ENCODE peak calls at places on chromosomes 7 and 10, in nine cellular contexts. L, M, Y, Z, K, G, T, I and Q are unnamed samples.

GRCh38 chr7:151844080-151844827 is 32.7 kb downstream of the PRKAG2 start:
- DNase-seq in L (peak), M (peak), Y (peak), Z (no peak), K (no peak), G (peak), T (no peak), I (peak), Q (peak)

GRCh38 chr10:29243750-29244149 is 45.1 kb upstream of the LYZL1 start:
- DNase-seq in L (no peak), M (no peak), Y (peak), Z (no peak), K (no peak), G (peak), T (no peak), I (peak), Q (peak)

GRCh38 chr7:151410405-151411390 is 860 bp upstream of the WDR86 start:
- DNase-seq in L (no peak), M (no peak), Y (no peak), Z (no peak), K (no peak), G (no peak), T (no peak), I (no peak), Q (no peak)

GRCh38 chr10:118238573-118239240 is 103.4 kb downstream of the FAM204A start:
- DNase-seq in L (no peak), M (peak), Y (peak), Z (no peak), K (no peak), G (peak), T (no peak), I (no peak), Q (peak)

GRCh38 chr7:132077986-132078385 is 498.3 kb downstream of the PLXNA4 start:
- DNase-seq in L (no peak), M (no peak), Y (no peak), Z (no peak), K (no peak), G (peak), T (no peak), I (no peak), Q (no peak)

GRCh38 chr10:971150-971542 is 17.1 kb upstream of the GTPBP4 start:
- DNase-seq in L (peak), M (peak), Y (no peak), Z (no peak), K (no peak), G (peak), T (no peak), I (no peak), Q (no peak)

GRCh38 chr10:74967850-74968620 is 141.6 kb downstream of the KAT6B start:
- DNase-seq in L (no peak), M (no peak), Y (peak), Z (no peak), K (no peak), G (peak), T (no peak), I (no peak), Q (no peak)

GRCh38 chr10:124200011-124200410 is 106.6 kb upstream of the CHST15 start:
- DNase-seq in L (no peak), M (no peak), Y (no peak), Z (no peak), K (no peak), G (no peak), T (no peak), I (no peak), Q (no peak)

GRCh38 chr10:14604181-14605142 is 170.2 kb downstream of the FAM107B start:
- DNase-seq in L (peak), M (peak), Y (peak), Z (peak), K (peak), G (peak), T (peak), I (peak), Q (peak)

GRCh38 chr10:49162761-49163160 is 25.4 kb downstream of the TMEM273 start:
- DNase-seq in L (no peak), M (no peak), Y (no peak), Z (no peak), K (no peak), G (no peak), T (no peak), I (no peak), Q (no peak)